ENCODE peak calls at places on chromosomes 12 and 14, in four cellular contexts. M is suprapubic skin, Y is breast epithelium, A is HCT116. Z is an unnamed sample.

GRCh38 chr14:21185506-21185905 is 29.6 kb upstream of the OR5AU1 start:
- DNase-seq in M (no peak), Y (no peak), A (no peak), Z (no peak)

GRCh38 chr14:70073924-70074566 is 114.7 kb downstream of the SLC8A3 start:
- DNase-seq in Y (peak; percentile 62), A (peak; percentile 64), M (no peak), Z (no peak)

GRCh38 chr12:106455100-106455499 is 97.6 kb downstream of the POLR3B start:
- DNase-seq in Y (no peak), M (no peak), A (no peak), Z (no peak)

GRCh38 chr12:42343721-42344120 is 17.8 kb downstream of the PPHLN1 start:
- DNase-seq in A (no peak), M (no peak), Y (no peak), Z (no peak)

GRCh38 chr14:103155013-103155412 is 31.8 kb downstream of the TNFAIP2 start:
- DNase-seq in A (peak; percentile 61), Y (no peak), M (no peak), Z (no peak)

GRCh38 chr14:88002421-88002820 is 2.5 kb upstream of the GPR65 start:
- DNase-seq in Y (no peak), A (no peak), M (no peak), Z (no peak)

GRCh38 chr12:111341426-111342065 is 27.3 kb downstream of the PHETA1 start:
- DNase-seq in A (no peak), Y (no peak), M (no peak), Z (no peak)

GRCh38 chr14:98576463-98576862 is 695.5 kb downstream of the BCL11B start:
- DNase-seq in M (no peak), Y (no peak), A (no peak), Z (no peak)

GRCh38 chr14:74302160-74302628 is 540 bp downstream of the ABCD4 start:
- DNase-seq in Y (no peak), A (no peak), M (no peak), Z (no peak)

GRCh38 chr14:76950043-76951020 is 78.2 kb downstream of the IRF2BPL start:
- DNase-seq in Y (no peak), A (no peak), M (no peak), Z (no peak)

DNA sequence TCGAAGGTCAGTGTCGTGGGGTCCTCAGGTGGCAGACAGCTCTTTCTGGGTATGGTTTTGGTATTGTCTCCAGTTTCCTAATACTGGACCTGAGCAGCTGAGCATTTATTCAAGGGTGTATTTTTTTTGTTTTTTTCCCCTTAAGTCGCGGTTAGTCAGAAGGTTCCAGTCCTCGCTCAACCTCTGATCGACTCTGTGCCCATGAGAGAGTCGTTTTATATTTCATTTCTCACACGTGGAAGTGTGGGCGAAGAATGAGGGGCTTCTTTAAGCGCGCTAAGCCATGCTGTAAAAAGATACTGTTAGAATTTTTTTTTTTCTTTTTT is 499 bp downstream of the MIPOL1 start:
- DNase-seq in A (no peak), Y (no peak), M (no peak), Z (no peak)
- TF ChIP-seq POLR2AphosphoS5 in A (no peak), Y (no peak), M (no peak), Z (no peak)

GRCh38 chr12:48184549-48184922 is 1.1 kb downstream of the CCDC184 start:
- DNase-seq in A (no peak), M (no peak), Y (no peak), Z (peak; percentile 42)

GRCh38 chr12:48182659-48183058 is 785 bp upstream of the CCDC184 start:
- DNase-seq in A (no peak), Y (no peak), M (no peak), Z (no peak)

GRCh38 chr12:48185181-48185919 is 1.9 kb downstream of the CCDC184 start:
- DNase-seq in M (no peak), Y (no peak), A (no peak), Z (peak; percentile 91)

GRCh38 chr12:48183091-48183875 is at the start of gene CCDC184:
- DNase-seq in Y (no peak), A (peak; percentile 57), M (no peak), Z (peak; percentile 91)

DNA sequence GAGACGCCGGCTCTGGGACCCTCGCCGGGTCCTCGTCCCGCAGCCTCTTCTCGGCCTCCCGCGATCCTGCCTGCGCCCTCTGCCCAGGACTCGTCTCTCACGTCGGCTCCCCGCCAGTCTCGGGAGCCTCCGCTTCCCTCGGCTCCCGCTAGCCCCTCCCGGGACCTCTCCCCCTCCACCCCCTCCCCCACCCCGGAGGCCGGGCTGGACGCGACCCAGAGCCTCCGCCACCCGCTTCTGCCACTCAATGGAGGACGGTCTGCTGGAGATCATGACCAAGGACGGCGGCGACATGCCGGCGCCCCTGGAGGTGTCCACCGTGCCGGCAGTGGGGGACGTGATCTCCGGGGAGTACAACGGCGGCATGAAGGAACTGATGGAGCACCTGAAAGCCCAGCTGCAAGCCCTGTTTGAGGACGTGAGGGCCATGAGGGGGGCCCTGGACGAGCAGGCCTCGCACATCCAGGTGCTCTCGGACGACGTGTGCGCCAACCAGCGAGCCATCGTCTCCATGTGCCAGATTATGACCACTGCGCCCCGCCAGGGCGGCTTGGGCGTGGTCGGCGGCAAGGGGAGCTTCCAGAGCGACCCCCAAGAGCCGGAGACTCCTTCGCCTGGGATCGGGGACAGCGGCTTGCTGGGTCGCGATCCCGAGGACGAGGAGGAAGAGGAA is 568 bp downstream of the CCDC184 start:
- DNase-seq in Y (no peak), A (no peak), M (no peak), Z (peak; percentile 82)
- H3K27ac ChIP-seq in Y (no peak overlapping the region), A (no peak overlapping the region), M (no peak overlapping the region), Z (peak overlapping the region; percentile 8)

GRCh38 chr12:121404734-121405133 is 4.8 kb downstream of the RNF34 start:
- DNase-seq in Y (peak; percentile 67), A (no peak), M (no peak), Z (no peak)
- TF ChIP-seq POLR2AphosphoS5 in Y (no peak), A (no peak), M (no peak), Z (no peak)

GRCh38 chr12:58365087-58365390 is 423.7 kb downstream of the ATP23 start:
- DNase-seq in A (no peak), M (no peak), Y (no peak), Z (no peak)

GRCh38 chr12:58364389-58365086 is 423.2 kb downstream of the ATP23 start:
- DNase-seq in A (peak; percentile 12), Y (no peak), M (no peak), Z (no peak)

GRCh38 chr12:58367041-58367440 is 425.7 kb downstream of the ATP23 start:
- DNase-seq in Y (no peak), A (no peak), M (no peak), Z (no peak)

GRCh38 chr12:58369576-58369975 is 428.2 kb downstream of the ATP23 start:
- DNase-seq in Y (no peak), M (no peak), A (no peak), Z (no peak)

DNA sequence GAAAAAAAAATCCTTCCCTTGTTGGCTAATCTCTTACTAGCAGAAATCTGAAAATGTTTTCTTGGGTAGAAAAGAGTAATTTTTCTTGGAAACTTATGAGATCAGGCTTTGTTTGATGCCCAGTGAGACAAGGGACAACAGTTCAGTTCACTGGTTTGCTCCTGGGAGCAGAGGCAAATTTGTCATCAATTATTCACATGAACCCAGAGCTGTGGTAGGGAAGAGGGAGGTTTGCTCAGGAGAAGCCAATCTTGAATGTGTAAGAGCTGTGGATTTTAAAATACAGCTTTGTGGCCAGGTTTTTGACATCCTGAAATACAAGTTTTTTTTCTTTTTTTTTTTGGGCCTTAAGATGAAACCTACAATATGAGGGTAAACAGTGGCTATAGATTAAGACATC is 426.6 kb downstream of the ATP23 start:
- DNase-seq in M (no peak), A (no peak), Y (no peak), Z (no peak)
- H3K27ac ChIP-seq in M (no peak overlapping the region), A (no peak overlapping the region), Y (no peak overlapping the region), Z (no peak overlapping the region)

GRCh38 chr12:103930787-103931536 is 752 bp downstream of the HSP90B1 start:
- DNase-seq in Y (no peak), A (no peak), M (peak; percentile 82), Z (peak; percentile 92)

GRCh38 chr12:103933237-103933636 is 3.0 kb downstream of the HSP90B1 start:
- DNase-seq in A (no peak), M (no peak), Y (no peak), Z (no peak)

GRCh38 chr12:103929051-103929908 is 930 bp upstream of the HSP90B1 start:
- DNase-seq in Y (peak; percentile 76), M (peak; percentile 93), A (peak; percentile 78), Z (peak; percentile 95)

GRCh38 chr12:103928736-103929050 is 1.5 kb upstream of the HSP90B1 start:
- DNase-seq in A (no peak), M (no peak), Y (no peak), Z (no peak)

GRCh38 chr12:103929909-103930786 is at the start of gene HSP90B1:
- DNase-seq in Y (peak; percentile 100), A (peak; percentile 100), M (peak; percentile 100), Z (peak; percentile 100)
- TF ChIP-seq POLR2AphosphoS5 in Y (peak; percentile 73), A (peak; percentile 99), M (peak; percentile 81), Z (peak; percentile 90)

DNA sequence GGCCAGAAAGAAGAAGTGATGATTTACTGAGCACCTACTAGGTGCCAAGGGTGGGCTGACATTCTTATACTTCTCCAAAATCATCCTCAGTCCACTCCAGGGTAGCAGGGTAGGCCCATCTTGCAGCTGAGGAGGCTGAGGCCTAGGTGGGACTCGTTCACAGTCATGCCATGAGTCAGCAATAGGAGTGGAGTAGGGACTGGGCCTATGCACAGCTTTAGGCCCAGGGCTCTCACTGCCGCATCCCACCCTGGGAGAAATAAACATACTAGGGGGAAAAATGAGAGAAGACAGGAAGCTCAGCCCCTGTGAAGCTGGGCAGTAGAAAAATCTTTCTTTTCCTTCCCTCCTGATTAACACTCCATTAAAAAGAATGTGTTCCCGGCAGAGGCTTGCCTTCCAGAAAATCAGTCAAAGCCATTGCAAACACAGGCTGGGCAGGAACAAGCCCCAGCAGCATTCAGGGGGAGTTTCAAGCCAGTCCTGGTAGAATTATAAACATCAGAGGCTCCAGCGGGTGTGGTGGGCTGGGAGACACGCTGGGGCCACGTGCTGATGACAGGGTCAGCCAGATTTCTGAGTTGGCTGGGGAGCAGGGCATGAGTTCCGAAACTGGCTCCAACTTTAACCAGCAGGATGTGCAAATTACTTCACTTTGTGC is 1.8 kb downstream of the HSPB8 start:
- DNase-seq in M (no peak), A (no peak), Y (no peak), Z (no peak)
- H3K27ac ChIP-seq in M (peak overlapping the region; percentile 84), A (peak overlapping the region; percentile 46), Y (peak overlapping the region; percentile 58), Z (peak overlapping the region; percentile 96)

GRCh38 chr12:89160716-89161123 is 191.6 kb downstream of the DUSP6 start:
- DNase-seq in Y (no peak), A (no peak), M (peak; percentile 76), Z (peak; percentile 93)

GRCh38 chr12:89161553-89161952 is 190.7 kb downstream of the DUSP6 start:
- DNase-seq in Y (no peak), A (no peak), M (no peak), Z (no peak)

GRCh38 chr12:89163918-89164317 is 188.4 kb downstream of the DUSP6 start:
- DNase-seq in M (no peak), Y (no peak), A (no peak), Z (no peak)

GRCh38 chr12:89166525-89166934 is 185.8 kb downstream of the DUSP6 start:
- DNase-seq in M (no peak), A (no peak), Y (no peak), Z (no peak)

GRCh38 chr12:89162704-89163261 is 189.5 kb downstream of the DUSP6 start:
- DNase-seq in A (peak; percentile 15), Y (no peak), M (peak; percentile 79), Z (peak; percentile 93)
- TF ChIP-seq POLR2AphosphoS5 in A (no peak), Y (no peak), M (peak; percentile 86), Z (peak; percentile 50)

GRCh38 chr14:50762001-50762930 is 68.7 kb downstream of the NIN start:
- DNase-seq in Y (no peak), M (no peak), A (no peak), Z (no peak)
- H3K27ac ChIP-seq in Y (peak overlapping the region; percentile 33), M (peak overlapping the region; percentile 72), A (no peak overlapping the region), Z (no peak overlapping the region)

Z was measured in esophagus muscularis mucosa.